ENCODE peak calls at places on chromosomes 2 and 18, in ten cellular contexts. One of them, this sample, is unnamed.

GRCh38 chr2:65458999-65459398 is 26.6 kb upstream of the SPRED2 start:
- DNase-seq in Peyer's patch: no peak
- DNase-seq in endodermal cell: no peak
- DNase-seq in HFF-Myc: no peak
- DNase-seq in H7: no peak
- DNase-seq in right atrium auricular region: no peak
- DNase-seq in ascending aorta: no peak
- DNase-seq in A549: no peak
- DNase-seq in foreskin fibroblast: no peak
- DNase-seq in fibroblast of pulmonary artery: peak
- DNase-seq in this sample: no peak

GRCh38 chr18:63188063-63188462 is 131.5 kb downstream of the BCL2 start:
- DNase-seq in Peyer's patch: no peak
- DNase-seq in endodermal cell: no peak
- DNase-seq in HFF-Myc: no peak
- DNase-seq in H7: no peak
- DNase-seq in right atrium auricular region: no peak
- DNase-seq in ascending aorta: no peak
- DNase-seq in A549: no peak
- DNase-seq in foreskin fibroblast: no peak
- DNase-seq in fibroblast of pulmonary artery: no peak
- DNase-seq in this sample: no peak

GRCh38 chr2:207143474-207144190 is 22.1 kb downstream of the KLF7 start:
- DNase-seq in Peyer's patch: peak
- DNase-seq in endodermal cell: peak
- DNase-seq in HFF-Myc: no peak
- DNase-seq in H7: no peak
- DNase-seq in right atrium auricular region: peak
- DNase-seq in ascending aorta: peak
- DNase-seq in A549: no peak
- DNase-seq in foreskin fibroblast: peak
- DNase-seq in fibroblast of pulmonary artery: peak
- DNase-seq in this sample: no peak

GRCh38 chr2:191959209-191959608 is 112.3 kb upstream of the CAVIN2 start:
- DNase-seq in Peyer's patch: no peak
- DNase-seq in endodermal cell: no peak
- DNase-seq in HFF-Myc: no peak
- DNase-seq in H7: no peak
- DNase-seq in right atrium auricular region: no peak
- DNase-seq in ascending aorta: no peak
- DNase-seq in A549: no peak
- DNase-seq in foreskin fibroblast: no peak
- DNase-seq in fibroblast of pulmonary artery: peak
- DNase-seq in this sample: no peak

GRCh38 chr2:33015421-33016142 is 68.8 kb downstream of the LTBP1 start:
- DNase-seq in Peyer's patch: peak
- DNase-seq in endodermal cell: no peak
- DNase-seq in HFF-Myc: no peak
- DNase-seq in H7: no peak
- DNase-seq in right atrium auricular region: no peak
- DNase-seq in ascending aorta: no peak
- DNase-seq in A549: peak
- DNase-seq in foreskin fibroblast: peak
- DNase-seq in fibroblast of pulmonary artery: peak
- DNase-seq in this sample: peak

GRCh38 chr2:65370387-65371093 is 61.9 kb downstream of the SPRED2 start:
- DNase-seq in Peyer's patch: no peak
- DNase-seq in endodermal cell: peak
- DNase-seq in HFF-Myc: no peak
- DNase-seq in H7: no peak
- DNase-seq in right atrium auricular region: no peak
- DNase-seq in ascending aorta: no peak
- DNase-seq in A549: no peak
- DNase-seq in foreskin fibroblast: peak
- DNase-seq in fibroblast of pulmonary artery: peak
- DNase-seq in this sample: no peak

GRCh38 chr18:3008546-3008945 is 4.4 kb downstream of the LPIN2 start:
- DNase-seq in Peyer's patch: no peak
- DNase-seq in endodermal cell: no peak
- DNase-seq in HFF-Myc: no peak
- DNase-seq in H7: no peak
- DNase-seq in right atrium auricular region: no peak
- DNase-seq in ascending aorta: no peak
- DNase-seq in A549: peak
- DNase-seq in foreskin fibroblast: peak
- DNase-seq in fibroblast of pulmonary artery: peak
- DNase-seq in this sample: no peak

GRCh38 chr18:22816266-22817176 is 116.6 kb upstream of the RBBP8 start:
- DNase-seq in Peyer's patch: peak
- DNase-seq in endodermal cell: no peak
- DNase-seq in HFF-Myc: no peak
- DNase-seq in H7: no peak
- DNase-seq in right atrium auricular region: no peak
- DNase-seq in ascending aorta: no peak
- DNase-seq in A549: no peak
- DNase-seq in foreskin fibroblast: no peak
- DNase-seq in fibroblast of pulmonary artery: no peak
- DNase-seq in this sample: no peak

DNA sequence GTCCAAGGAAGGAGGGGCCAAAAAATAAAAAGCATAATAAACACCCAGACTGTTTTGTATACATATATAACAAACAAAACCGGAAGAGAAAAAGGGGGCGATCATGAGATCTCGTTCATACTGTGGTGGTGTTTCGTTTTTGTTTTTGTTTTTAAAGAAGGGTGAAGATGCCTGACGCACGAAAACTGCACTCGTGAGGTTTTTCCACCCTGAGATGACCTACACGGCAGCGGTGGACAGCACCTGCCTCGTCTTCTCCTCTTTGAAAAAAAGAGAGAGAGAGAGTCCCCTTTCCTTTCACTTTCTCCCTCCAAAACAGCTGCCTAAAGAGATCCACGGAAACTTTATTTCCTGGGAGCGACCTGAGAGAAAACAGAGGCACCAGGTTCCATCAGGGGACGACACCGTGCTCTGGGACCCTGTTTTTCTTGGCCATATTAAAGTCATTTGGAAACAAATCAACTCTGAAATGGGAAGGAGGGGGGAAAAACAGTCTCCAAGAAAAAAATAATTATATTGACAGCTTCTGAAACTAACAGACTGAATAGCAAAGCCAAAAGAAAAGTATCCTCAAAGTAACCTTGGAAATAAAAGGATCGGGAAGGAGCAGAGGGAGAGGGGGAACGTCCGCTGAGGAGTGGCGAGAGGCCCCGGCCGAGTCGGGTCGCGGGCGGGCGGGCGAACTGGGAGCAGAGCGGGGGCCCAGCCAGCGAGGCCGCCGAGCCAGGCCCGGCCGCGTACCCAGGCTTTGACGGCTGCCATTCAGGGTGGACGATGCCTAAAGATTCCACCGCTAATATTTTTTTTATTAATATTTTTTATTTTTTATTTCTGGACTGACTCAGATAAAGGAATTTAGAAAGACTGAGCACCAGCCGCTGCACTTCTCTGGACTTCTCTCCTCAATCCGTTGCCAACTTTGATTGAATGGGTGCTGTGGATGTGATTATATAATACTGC is 3.6 kb downstream of the POU3F3 start:
- DNase-seq in Peyer's patch: no peak
- DNase-seq in endodermal cell: no peak
- DNase-seq in HFF-Myc: no peak
- DNase-seq in H7: peak
- DNase-seq in right atrium auricular region: no peak
- DNase-seq in ascending aorta: no peak
- DNase-seq in A549: no peak
- DNase-seq in foreskin fibroblast: no peak
- DNase-seq in fibroblast of pulmonary artery: no peak
- DNase-seq in this sample: no peak
- H3K4me3 ChIP-seq in Peyer's patch: no peak
- H3K4me3 ChIP-seq in endodermal cell: no peak
- H3K4me3 ChIP-seq in HFF-Myc: no peak
- H3K4me3 ChIP-seq in H7: no peak
- H3K4me3 ChIP-seq in right atrium auricular region: no peak
- H3K4me3 ChIP-seq in ascending aorta: no peak
- H3K4me3 ChIP-seq in A549: peak
- H3K4me3 ChIP-seq in foreskin fibroblast: no peak
- H3K4me3 ChIP-seq in fibroblast of pulmonary artery: no peak
- H3K4me3 ChIP-seq in this sample: no peak

GRCh38 chr2:84923009-84923408 is 17.6 kb downstream of the TMSB10 start:
- DNase-seq in Peyer's patch: no peak
- DNase-seq in endodermal cell: no peak
- DNase-seq in HFF-Myc: no peak
- DNase-seq in H7: no peak
- DNase-seq in right atrium auricular region: no peak
- DNase-seq in ascending aorta: no peak
- DNase-seq in A549: no peak
- DNase-seq in foreskin fibroblast: no peak
- DNase-seq in fibroblast of pulmonary artery: no peak
- DNase-seq in this sample: no peak

GRCh38 chr2:84927275-84927627 is 21.8 kb downstream of the TMSB10 start:
- DNase-seq in Peyer's patch: no peak
- DNase-seq in endodermal cell: no peak
- DNase-seq in HFF-Myc: no peak
- DNase-seq in H7: no peak
- DNase-seq in right atrium auricular region: no peak
- DNase-seq in ascending aorta: no peak
- DNase-seq in A549: no peak
- DNase-seq in foreskin fibroblast: no peak
- DNase-seq in fibroblast of pulmonary artery: no peak
- DNase-seq in this sample: no peak

GRCh38 chr2:84924173-84925106 is 19.0 kb downstream of the TMSB10 start:
- DNase-seq in Peyer's patch: peak
- DNase-seq in endodermal cell: no peak
- DNase-seq in HFF-Myc: no peak
- DNase-seq in H7: peak
- DNase-seq in right atrium auricular region: no peak
- DNase-seq in ascending aorta: no peak
- DNase-seq in A549: peak
- DNase-seq in foreskin fibroblast: no peak
- DNase-seq in fibroblast of pulmonary artery: peak
- DNase-seq in this sample: no peak

GRCh38 chr2:84925336-84925723 is 19.9 kb downstream of the TMSB10 start:
- DNase-seq in Peyer's patch: peak
- DNase-seq in endodermal cell: no peak
- DNase-seq in HFF-Myc: no peak
- DNase-seq in H7: no peak
- DNase-seq in right atrium auricular region: no peak
- DNase-seq in ascending aorta: no peak
- DNase-seq in A549: no peak
- DNase-seq in foreskin fibroblast: no peak
- DNase-seq in fibroblast of pulmonary artery: no peak
- DNase-seq in this sample: no peak

DNA sequence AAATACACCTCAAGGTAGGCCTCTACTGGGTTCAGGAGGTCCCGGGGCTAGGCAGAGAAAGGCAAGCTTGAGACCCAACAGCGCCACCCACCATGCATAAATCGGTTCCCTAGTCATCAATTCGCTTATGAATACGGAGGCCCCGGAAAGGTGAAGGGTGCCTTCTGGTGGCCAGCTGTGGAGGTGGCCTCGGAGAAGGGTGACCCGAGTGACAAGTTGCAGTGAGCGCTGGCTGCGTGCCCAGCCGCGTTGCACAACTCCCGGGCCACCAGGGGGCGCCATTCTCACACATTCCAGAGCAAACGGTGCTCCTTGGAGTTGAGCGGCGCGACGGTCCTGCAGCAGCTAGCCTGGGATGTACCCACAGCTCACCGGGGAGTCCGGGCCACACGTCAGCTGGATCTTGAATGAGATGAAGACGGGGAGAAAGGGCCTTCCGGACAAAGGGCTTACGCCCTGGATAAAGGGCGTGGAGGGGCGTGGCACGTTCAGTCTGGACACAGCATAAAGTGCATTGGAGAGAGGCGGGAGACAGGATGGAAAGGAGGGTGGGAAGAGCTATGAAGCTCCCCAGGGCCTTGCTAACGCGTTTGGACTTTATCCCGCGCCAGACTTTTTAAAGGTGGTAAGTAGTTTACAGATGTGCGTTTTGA is 20.4 kb downstream of the TMSB10 start:
- DNase-seq in Peyer's patch: peak
- DNase-seq in endodermal cell: peak
- DNase-seq in HFF-Myc: peak
- DNase-seq in H7: peak
- DNase-seq in right atrium auricular region: peak
- DNase-seq in ascending aorta: peak
- DNase-seq in A549: peak
- DNase-seq in foreskin fibroblast: peak
- DNase-seq in fibroblast of pulmonary artery: peak
- DNase-seq in this sample: peak
- H3K4me3 ChIP-seq in Peyer's patch: peak
- H3K4me3 ChIP-seq in endodermal cell: no peak
- H3K4me3 ChIP-seq in HFF-Myc: peak
- H3K4me3 ChIP-seq in H7: peak
- H3K4me3 ChIP-seq in right atrium auricular region: peak
- H3K4me3 ChIP-seq in ascending aorta: peak
- H3K4me3 ChIP-seq in A549: peak
- H3K4me3 ChIP-seq in foreskin fibroblast: peak
- H3K4me3 ChIP-seq in fibroblast of pulmonary artery: peak
- H3K4me3 ChIP-seq in this sample: peak

DNA sequence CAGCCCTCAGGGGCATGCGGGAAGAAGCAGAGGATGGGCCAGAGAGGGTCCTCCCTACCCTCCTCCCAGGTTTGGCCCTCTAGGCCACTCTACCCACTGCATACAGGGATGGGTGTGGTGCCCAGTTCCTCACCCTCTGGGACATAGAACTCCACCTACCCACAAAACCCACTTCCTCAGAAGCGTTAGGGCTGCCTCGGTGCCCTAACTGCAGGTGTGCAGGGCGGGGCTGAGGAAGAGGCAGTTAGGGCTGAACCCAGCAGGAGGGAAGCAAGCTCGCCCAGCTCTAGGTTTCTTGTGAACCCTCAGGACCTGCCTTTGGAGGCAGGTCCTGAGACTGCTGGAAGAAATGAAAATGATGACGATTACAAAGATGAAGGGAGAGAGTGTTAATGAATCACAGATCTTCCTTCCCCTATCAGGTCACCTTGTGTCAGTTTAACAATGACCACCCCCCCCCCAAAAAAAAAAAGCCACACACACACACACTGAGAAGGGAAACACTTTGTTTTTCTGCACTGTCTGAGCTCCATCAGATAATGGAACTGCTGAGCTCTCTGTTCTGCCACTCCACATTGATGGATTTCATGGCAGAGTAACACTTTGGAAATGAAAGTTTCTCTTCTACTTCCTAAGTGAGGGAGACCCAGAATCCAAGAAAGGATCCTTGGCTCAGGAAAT is 70.8 kb downstream of the ARL4C start:
- DNase-seq in Peyer's patch: peak
- DNase-seq in endodermal cell: no peak
- DNase-seq in HFF-Myc: no peak
- DNase-seq in H7: no peak
- DNase-seq in right atrium auricular region: no peak
- DNase-seq in ascending aorta: no peak
- DNase-seq in A549: no peak
- DNase-seq in foreskin fibroblast: no peak
- DNase-seq in fibroblast of pulmonary artery: no peak
- DNase-seq in this sample: no peak
- H3K4me3 ChIP-seq in Peyer's patch: no peak
- H3K4me3 ChIP-seq in endodermal cell: no peak
- H3K4me3 ChIP-seq in HFF-Myc: no peak
- H3K4me3 ChIP-seq in H7: no peak
- H3K4me3 ChIP-seq in right atrium auricular region: no peak
- H3K4me3 ChIP-seq in ascending aorta: no peak
- H3K4me3 ChIP-seq in A549: no peak
- H3K4me3 ChIP-seq in foreskin fibroblast: no peak
- H3K4me3 ChIP-seq in fibroblast of pulmonary artery: no peak
- H3K4me3 ChIP-seq in this sample: no peak

GRCh38 chr2:170715932-170716777 is 1.0 kb downstream of the SP5 start:
- DNase-seq in Peyer's patch: no peak
- DNase-seq in endodermal cell: peak
- DNase-seq in HFF-Myc: no peak
- DNase-seq in H7: peak
- DNase-seq in right atrium auricular region: no peak
- DNase-seq in ascending aorta: no peak
- DNase-seq in A549: no peak
- DNase-seq in foreskin fibroblast: no peak
- DNase-seq in fibroblast of pulmonary artery: no peak
- DNase-seq in this sample: no peak
- H3K4me3 ChIP-seq in Peyer's patch: peak
- H3K4me3 ChIP-seq in endodermal cell: peak
- H3K4me3 ChIP-seq in HFF-Myc: no peak
- H3K4me3 ChIP-seq in H7: peak
- H3K4me3 ChIP-seq in right atrium auricular region: peak
- H3K4me3 ChIP-seq in ascending aorta: peak
- H3K4me3 ChIP-seq in A549: peak
- H3K4me3 ChIP-seq in foreskin fibroblast: peak
- H3K4me3 ChIP-seq in fibroblast of pulmonary artery: no peak
- H3K4me3 ChIP-seq in this sample: no peak

This sample was measured in retinal pigment epithelial cell.